ENCODE peak calls at places on chromosomes 11 and 22, in eight cellular contexts. A is upper lobe of left lung, K is Panc1, W is GM12878, L is HepG2, S is HCT116, Z is K562, E is GM23338. J is an unnamed sample. For H3K4me1, the result is how much of the 10 kb centered on the place peaks cover.

GRCh38 chr11:69797156-69797555 is 22.0 kb upstream of the FGF4 start:
- ATAC-seq in A (peak), K (peak), W (no peak), L (no peak), S (no peak), Z (no peak), E (peak), J (no peak)

GRCh38 chr11:6315811-6316425 is 4.4 kb downstream of the CAVIN3 start:
- ATAC-seq in A (peak), K (peak), W (peak), L (peak), S (peak), Z (peak), E (peak), J (peak)

GRCh38 chr11:102810943-102811528 is 13.1 kb upstream of the MMP1 start:
- ATAC-seq in A (no peak), K (peak), W (no peak), L (peak), S (peak), Z (peak), E (peak), J (no peak)

GRCh38 chr22:43996170-43996980 is 27.7 kb upstream of the PARVB start:
- ATAC-seq in A (no peak), K (no peak), W (peak), L (no peak), S (no peak), Z (no peak), E (no peak), J (no peak)

GRCh38 chr22:35446365-35446764 is 46.4 kb downstream of the MCM5 start:
- ATAC-seq in A (no peak), K (peak), W (no peak), L (no peak), S (peak), Z (no peak), E (no peak), J (no peak)

GRCh38 chr11:22577854-22578253 is 47.8 kb downstream of the FANCF start:
- ATAC-seq in A (no peak), K (no peak), W (peak), L (no peak), S (no peak), Z (no peak), E (no peak), J (no peak)

GRCh38 chr22:50208939-50209892 is 8.4 kb downstream of the SELENOO start:
- ATAC-seq in A (no peak), K (peak), W (peak), L (peak), S (peak), Z (peak), E (no peak), J (peak)

GRCh38 chr11:10032991-10033390 is 261.0 kb downstream of the SBF2 start:
- ATAC-seq in A (no peak), K (no peak), W (no peak), L (no peak), S (no peak), Z (no peak), E (no peak), J (no peak)

GRCh38 chr22:49674479-49674830 is 153.2 kb downstream of the BRD1 start:
- ATAC-seq in A (no peak), K (no peak), W (no peak), L (no peak), S (no peak), Z (no peak), E (no peak), J (no peak)

GRCh38 chr22:26722159-26722558 is 64.8 kb downstream of the MIAT start:
- ATAC-seq in A (no peak), K (no peak), W (no peak), L (no peak), S (no peak), Z (no peak), E (no peak), J (no peak)

GRCh38 chr11:789951-790350 is at the start of gene CEND1:
- ATAC-seq in A (no peak), K (peak), W (peak), L (no peak), S (peak), Z (peak), E (peak), J (no peak)

GRCh38 chr11:49202287-49202976 is 6.0 kb downstream of the FOLH1 start:
- ATAC-seq in A (no peak), K (no peak), W (no peak), L (no peak), S (no peak), Z (no peak), E (no peak), J (no peak)

GRCh38 chr11:72613450-72613849 is 60.8 kb downstream of the PDE2A start:
- ATAC-seq in A (no peak), K (no peak), W (no peak), L (no peak), S (no peak), Z (no peak), E (no peak), J (no peak)

GRCh38 chr22:47053865-47054185 is 291.4 kb downstream of the TBC1D22A start:
- ATAC-seq in A (no peak), K (no peak), W (no peak), L (no peak), S (no peak), Z (no peak), E (no peak), J (no peak)

GRCh38 chr11:78179459-78180071 is 8.9 kb downstream of the KCTD21 start:
- ATAC-seq in A (peak), K (no peak), W (no peak), L (peak), S (peak), Z (peak), E (peak), J (no peak)

GRCh38 chr11:17475666-17476316 is 854 bp downstream of the ABCC8 start:
- ATAC-seq in A (no peak), K (peak), W (no peak), L (no peak), S (no peak), Z (no peak), E (peak), J (no peak)

GRCh38 chr11:74226907-74227306 is 55.8 kb downstream of the PPME1 start:
- ATAC-seq in A (no peak), K (no peak), W (no peak), L (no peak), S (no peak), Z (peak), E (peak), J (no peak)

GRCh38 chr11:46463701-46464100 is 72.1 kb upstream of the CHRM4 start:
- ATAC-seq in A (no peak), K (no peak), W (no peak), L (no peak), S (no peak), Z (no peak), E (peak), J (no peak)

GRCh38 chr11:120337133-120337895 is 1.1 kb downstream of the ARHGEF12 start:
- ATAC-seq in A (no peak), K (peak), W (peak), L (peak), S (peak), Z (peak), E (peak), J (no peak)

GRCh38 chr22:46602025-46602424 is 18.2 kb upstream of the GRAMD4 start:
- ATAC-seq in A (no peak), K (no peak), W (no peak), L (no peak), S (no peak), Z (no peak), E (no peak), J (peak)

GRCh38 chr11:32704261-32704660 is 90.2 kb downstream of the CCDC73 start:
- ATAC-seq in A (peak), K (no peak), W (no peak), L (no peak), S (no peak), Z (no peak), E (no peak), J (no peak)

GRCh38 chr11:11149671-11150459 is 203.2 kb downstream of the CSNK2A3 start:
- ATAC-seq in A (no peak), K (no peak), W (no peak), L (no peak), S (no peak), Z (no peak), E (no peak), J (no peak)

DNA sequence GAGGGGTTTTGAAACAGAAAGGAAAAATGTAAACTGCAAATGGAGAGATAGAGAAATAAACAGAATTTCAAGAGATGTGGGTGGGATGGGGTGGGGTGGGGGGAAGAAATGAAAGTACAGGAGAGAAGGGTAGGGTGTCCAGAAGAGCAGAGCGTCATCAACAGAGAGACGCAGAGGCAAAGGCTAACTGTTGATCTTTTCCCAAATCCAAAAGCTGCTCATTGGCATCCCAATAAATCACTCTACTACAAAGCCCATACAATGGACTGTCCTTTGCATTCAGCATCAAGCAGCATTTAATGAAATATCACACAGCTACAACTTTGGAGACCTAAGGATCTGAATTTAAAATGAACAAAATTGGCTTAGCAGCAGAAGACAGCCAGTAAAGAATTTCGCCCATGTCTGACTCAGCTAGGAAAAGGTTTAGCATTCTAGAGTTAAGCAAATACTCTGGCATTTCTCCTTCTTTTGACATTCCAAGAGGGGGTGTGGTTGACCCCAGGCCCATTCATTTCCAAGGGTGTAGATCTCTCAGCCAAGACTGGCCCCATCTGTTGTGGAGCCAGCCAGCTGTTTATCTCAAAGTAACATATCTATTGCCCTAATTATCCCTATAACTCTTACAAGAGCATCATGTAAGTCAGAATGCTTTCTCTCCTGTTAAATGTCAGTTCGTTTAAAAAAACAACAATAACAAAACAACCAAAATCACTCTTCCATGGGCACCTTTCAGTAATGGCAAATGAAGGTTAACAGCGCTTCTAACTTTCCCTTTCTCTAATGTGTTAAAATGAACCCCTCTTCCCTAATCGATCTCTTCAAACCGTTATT is 1.4 kb downstream of the RAB30 start:
- ATAC-seq in A (no peak), K (no peak), W (no peak), L (no peak), S (no peak), Z (no peak), E (peak), J (no peak)
- TF ChIP-seq CTCF in A (no peak), K (no peak), W (no peak), L (no peak), S (no peak), Z (no peak), E (no peak), J (no peak)

GRCh38 chr11:44605068-44605708 is 39.7 kb downstream of the CD82 start:
- ATAC-seq in A (no peak), K (no peak), W (no peak), L (no peak), S (no peak), Z (no peak), E (no peak), J (no peak)
- TF ChIP-seq POLR2AphosphoS5 in A (no peak), K (no peak), W (no peak), L (no peak), S (no peak), Z (no peak), E (no peak), J (no peak)

DNA sequence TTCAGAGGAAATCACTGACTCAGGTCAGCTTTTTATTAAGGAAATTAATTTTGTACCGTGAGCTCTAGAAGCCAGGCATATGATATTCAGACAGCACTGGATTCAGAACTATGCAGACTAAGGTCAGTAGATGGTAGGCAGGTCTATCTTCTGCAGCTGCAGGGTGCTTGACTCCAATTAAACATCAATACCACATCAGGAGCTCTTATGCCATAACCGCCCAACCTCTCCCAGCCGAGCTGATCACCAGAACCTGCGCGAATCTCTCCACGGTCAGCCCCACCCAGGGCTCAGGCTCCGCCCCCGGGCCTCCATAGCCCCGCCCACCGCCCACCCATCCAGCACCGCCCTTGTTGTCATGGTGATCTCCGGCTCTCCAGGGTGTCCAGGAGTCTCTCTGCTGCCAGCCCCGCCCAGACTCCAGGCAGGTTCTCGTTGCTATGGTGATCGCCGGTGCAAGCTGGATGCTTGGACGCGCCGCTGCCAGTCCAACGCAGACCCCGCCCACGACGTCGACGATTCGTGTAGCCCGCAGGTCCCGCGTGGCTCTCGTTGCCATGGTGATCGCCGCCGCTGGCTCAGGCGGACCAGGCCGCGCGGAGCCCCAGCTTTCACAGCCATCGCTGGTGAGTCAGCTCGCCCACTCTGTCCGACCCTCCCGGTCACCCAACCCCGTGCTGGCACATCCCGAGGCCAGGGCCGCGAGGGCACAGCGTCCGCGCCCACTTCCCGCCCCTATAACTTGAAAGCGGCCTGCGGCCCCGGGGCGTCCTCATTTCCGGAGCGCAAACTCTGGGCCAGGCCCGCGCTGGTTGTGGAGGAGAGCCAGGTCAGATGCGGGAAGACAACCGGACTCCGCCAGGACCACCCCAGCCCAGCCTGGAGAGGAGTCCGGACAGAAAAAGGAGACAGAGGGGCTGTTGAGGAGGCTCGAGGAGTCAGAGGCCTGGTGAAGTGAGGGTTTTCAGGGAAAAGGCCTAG is at the start of gene RAB36:
- ATAC-seq in A (peak), K (peak), W (peak), L (peak), S (peak), Z (peak), E (peak), J (peak)
- H3K4me1 ChIP-seq in A (under half), K (under half), W (under half), L (half or more), S (under half), Z (under half), E (under half), J (under half)

DNA sequence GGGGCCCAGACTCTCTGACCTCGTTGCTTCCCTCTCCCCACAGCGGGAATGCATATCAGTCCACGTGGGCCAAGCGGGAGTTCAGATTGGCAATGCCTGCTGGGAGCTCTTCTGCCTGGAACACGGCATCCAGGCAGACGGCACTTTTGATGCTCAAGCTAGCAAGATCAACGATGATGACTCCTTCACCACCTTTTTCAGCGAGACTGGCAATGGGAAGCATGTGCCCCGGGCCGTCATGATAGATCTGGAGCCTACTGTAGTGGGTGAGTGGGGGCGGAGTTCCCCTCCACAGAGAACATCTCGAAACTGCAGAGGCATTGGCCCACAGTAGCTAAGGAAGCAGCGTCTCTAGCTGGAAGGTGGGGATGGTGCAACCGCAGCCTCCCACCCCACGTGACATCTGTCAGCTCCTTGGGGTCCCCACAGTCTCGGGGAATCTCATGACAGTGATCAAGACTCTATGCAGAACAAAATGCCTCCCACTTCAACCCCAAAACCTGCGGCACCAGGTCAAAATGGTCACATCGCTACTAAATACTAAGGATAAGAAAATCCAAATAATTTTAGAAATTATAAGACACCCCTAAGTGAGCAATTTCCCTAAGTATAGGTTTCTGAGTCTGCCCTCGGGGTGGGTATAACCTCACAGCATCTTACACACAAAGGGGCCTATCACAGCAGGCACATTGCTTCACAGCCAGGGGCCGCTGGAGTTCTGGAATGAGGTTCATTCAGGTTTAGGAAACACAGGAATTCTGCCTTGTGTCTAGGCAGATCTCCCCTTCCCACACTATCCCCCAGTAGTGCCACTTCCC is 11.0 kb downstream of the TUBA8 start:
- ATAC-seq in A (no peak), K (no peak), W (no peak), L (peak), S (no peak), Z (no peak), E (peak), J (no peak)
- TF ChIP-seq CTCF in A (no peak), K (no peak), W (no peak), L (peak), S (no peak), Z (no peak), E (peak), J (no peak)

GRCh38 chr22:37561209-37562048 is 1.1 kb downstream of the CDC42EP1 start:
- ATAC-seq in A (peak), K (peak), W (peak), L (peak), S (peak), Z (peak), E (peak), J (peak)

GRCh38 chr22:37565830-37566229 is 5.5 kb downstream of the CDC42EP1 start:
- ATAC-seq in A (no peak), K (no peak), W (no peak), L (no peak), S (no peak), Z (no peak), E (no peak), J (no peak)

GRCh38 chr22:37564111-37564711 is 3.9 kb downstream of the CDC42EP1 start:
- ATAC-seq in A (no peak), K (no peak), W (no peak), L (no peak), S (no peak), Z (no peak), E (no peak), J (no peak)

GRCh38 chr22:37562049-37562784 is 1.9 kb downstream of the CDC42EP1 start:
- ATAC-seq in A (no peak), K (no peak), W (no peak), L (no peak), S (no peak), Z (no peak), E (no peak), J (no peak)

GRCh38 chr22:37563153-37564081 is 3.1 kb downstream of the CDC42EP1 start:
- ATAC-seq in A (peak), K (peak), W (no peak), L (peak), S (peak), Z (peak), E (no peak), J (peak)
- TF ChIP-seq POLR2AphosphoS5 in A (peak), K (no peak), W (no peak), L (peak), S (peak), Z (no peak), E (no peak), J (peak)

GRCh38 chr22:42700901-42701300 is 19.8 kb downstream of the A4GALT start:
- ATAC-seq in A (no peak), K (no peak), W (no peak), L (no peak), S (no peak), Z (no peak), E (no peak), J (no peak)
- H3K4me1 ChIP-seq in A (under half), K (under half), W (under half), L (under half), S (under half), Z (under half), E (under half), J (under half)

DNA sequence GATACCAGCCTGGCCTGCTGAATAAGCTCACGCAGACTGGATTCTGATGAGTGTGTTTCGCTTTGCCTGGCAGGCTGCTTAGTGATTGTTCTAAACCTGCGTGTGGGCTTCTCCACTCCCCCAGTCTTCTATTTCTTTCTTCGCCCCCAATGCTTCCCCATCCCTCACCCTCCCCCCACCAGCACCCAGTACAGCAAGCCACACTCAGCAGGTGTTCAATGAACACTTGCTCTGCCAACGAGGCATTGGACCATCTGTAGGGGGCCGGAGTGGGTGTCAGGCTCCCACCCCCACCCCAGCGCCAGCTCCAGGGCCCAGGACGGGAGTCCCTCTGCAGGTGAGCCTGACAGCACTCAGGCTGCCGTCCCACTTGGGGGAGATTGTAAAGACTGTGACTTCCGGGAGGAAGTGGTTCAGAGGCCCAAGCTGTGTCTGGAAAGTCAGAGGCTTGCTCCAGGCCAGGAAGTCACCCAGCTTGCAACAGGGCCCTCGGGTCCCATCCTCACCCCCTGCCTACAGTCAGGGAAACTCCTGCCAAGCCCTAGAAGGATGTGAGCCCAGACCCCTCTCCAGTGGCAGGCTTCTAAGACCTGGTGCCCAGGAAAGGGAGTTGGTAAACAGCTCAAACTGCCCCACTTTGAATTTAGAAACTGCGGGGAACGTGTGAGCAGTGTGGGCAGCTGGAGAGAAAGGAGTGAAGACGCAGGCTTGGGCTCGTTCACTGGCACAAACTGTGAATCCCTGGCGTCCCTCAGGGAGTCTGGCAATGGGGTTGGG is 66.3 kb upstream of the PRDM11 start:
- ATAC-seq in A (peak), K (peak), W (peak), L (peak), S (no peak), Z (no peak), E (no peak), J (no peak)
- TF ChIP-seq CTCF in A (no peak), K (no peak), W (no peak), L (no peak), S (no peak), Z (no peak), E (no peak), J (no peak)

J was measured in gastroesophageal sphincter.